ENCODE peak calls at places on chromosomes 11 and 22, in nine cellular contexts. X is IMR-90; J is suprapubic skin; A is CD8-positive, alpha-beta T cell; H is heart right ventricle; Y is lung; R is astrocyte; V is tibial nerve; L is spleen. T is an unnamed sample.
A peak's percentile ranks its signal among the peaks of the same experiment; 100 is the strongest.

GRCh38 chr11:72574534-72575460 is 99.4 kb downstream of the PDE2A start:
- DNase-seq in A (no peak), X (no peak), J (peak; percentile 50), L (peak; percentile 67), R (no peak), V (no peak), H (no peak), Y (no peak), T (no peak)

GRCh38 chr11:47565340-47566165 is at the start of gene PTPMT1:
- DNase-seq in R (peak; percentile 53), L (peak; percentile 94), V (no peak), Y (peak; percentile 69), H (peak; percentile 81), X (peak; percentile 61), J (peak; percentile 85), A (peak; percentile 26), T (no peak)

GRCh38 chr11:47216141-47216798 is 1.5 kb downstream of the DDB2 start:
- DNase-seq in H (peak; percentile 27), R (peak; percentile 89), A (no peak), L (no peak), Y (peak; percentile 68), J (no peak), X (peak; percentile 87), V (no peak), T (no peak)

GRCh38 chr11:3920148-3920852 is 64.8 kb downstream of the STIM1 start:
- DNase-seq in Y (peak; percentile 43), V (peak; percentile 47), R (peak; percentile 74), H (no peak), L (no peak), X (peak; percentile 67), A (peak; percentile 4), J (no peak), T (no peak)

GRCh38 chr11:69001301-69002081 is 11.6 kb downstream of the MRGPRF start:
- DNase-seq in V (peak; percentile 15), R (no peak), L (peak; percentile 67), Y (no peak), J (peak; percentile 62), X (no peak), H (no peak), A (no peak), T (no peak)

GRCh38 chr11:120132645-120133185 is 5.2 kb downstream of the TRIM29 start:
- DNase-seq in R (no peak), H (no peak), J (peak; percentile 52), X (no peak), Y (no peak), A (no peak), V (no peak), L (no peak), T (no peak)

GRCh38 chr22:21972293-21972779 is 10.3 kb downstream of the TOP3B start:
- DNase-seq in X (peak; percentile 23), Y (no peak), J (no peak), A (peak; percentile 29), H (no peak), R (no peak), L (no peak), V (no peak), T (no peak)

GRCh38 chr11:71501071-71501985 is 25.7 kb upstream of the KRTAP5-7 start:
- DNase-seq in R (no peak), J (no peak), L (no peak), A (no peak), H (no peak), Y (no peak), V (no peak), X (no peak), T (no peak)

GRCh38 chr11:119518746-119519382 is 95.9 kb upstream of the THY1 start:
- DNase-seq in Y (no peak), X (peak; percentile 58), A (no peak), L (no peak), V (no peak), J (no peak), R (peak; percentile 49), H (no peak), T (peak; percentile 18)

GRCh38 chr22:24727218-24727851 is 47.2 kb downstream of the PIWIL3 start:
- DNase-seq in A (no peak), H (no peak), R (peak; percentile 81), V (no peak), J (no peak), Y (no peak), L (no peak), X (peak; percentile 94), T (peak; percentile 74)

GRCh38 chr22:44182591-44183588 is 2.2 kb downstream of the PARVG start:
- DNase-seq in L (peak; percentile 95), X (no peak), Y (peak; percentile 65), V (no peak), A (no peak), R (no peak), J (no peak), H (peak; percentile 47), T (no peak)

GRCh38 chr11:79342686-79343085 is 98.1 kb downstream of the TENM4 start:
- DNase-seq in V (no peak), J (no peak), A (no peak), H (no peak), Y (no peak), L (no peak), R (no peak), X (no peak), T (no peak)

GRCh38 chr11:75424396-75424795 is 8.6 kb downstream of the KLHL35 start:
- DNase-seq in J (no peak), X (no peak), H (no peak), L (peak; percentile 25), R (no peak), A (no peak), Y (no peak), V (no peak), T (no peak)

GRCh38 chr11:124172076-124172475 is 11.1 kb upstream of the OR10D3 start:
- DNase-seq in A (no peak), V (no peak), Y (no peak), J (no peak), H (no peak), L (no peak), R (no peak), X (no peak), T (no peak)

GRCh38 chr11:80521592-80521991 is 1080.8 kb upstream of the TENM4 start:
- DNase-seq in X (no peak), V (no peak), J (no peak), H (no peak), L (no peak), Y (no peak), R (no peak), A (no peak), T (no peak)

GRCh38 chr11:45949992-45950407 is 27.5 kb downstream of the LARGE2 start:
- DNase-seq in J (no peak), H (no peak), Y (no peak), L (no peak), X (no peak), R (peak; percentile 28), V (no peak), A (no peak), T (no peak)

GRCh38 chr11:57275582-57275981 is 38.5 kb upstream of the APLNR start:
- DNase-seq in J (no peak), R (no peak), V (no peak), Y (no peak), A (no peak), L (no peak), X (peak; percentile 23), H (no peak), T (no peak)

GRCh38 chr22:21778705-21779363 is 43.2 kb upstream of the YPEL1 start:
- DNase-seq in H (no peak), L (no peak), V (no peak), Y (no peak), J (peak; percentile 35), R (peak; percentile 95), A (no peak), X (peak; percentile 90), T (peak; percentile 59)

GRCh38 chr22:38953091-38953490 is 4.3 kb upstream of the APOBEC3A start:
- DNase-seq in V (no peak), Y (no peak), R (no peak), J (peak; percentile 55), H (no peak), A (no peak), L (no peak), X (no peak), T (no peak)
- H3K27ac ChIP-seq in V (no peak overlapping the region), Y (peak overlapping the region; percentile 20), R (no peak overlapping the region), J (no peak overlapping the region), H (no peak overlapping the region), A (no peak overlapping the region), L (peak overlapping the region; percentile 95), X (no peak overlapping the region), T (no peak overlapping the region)

DNA sequence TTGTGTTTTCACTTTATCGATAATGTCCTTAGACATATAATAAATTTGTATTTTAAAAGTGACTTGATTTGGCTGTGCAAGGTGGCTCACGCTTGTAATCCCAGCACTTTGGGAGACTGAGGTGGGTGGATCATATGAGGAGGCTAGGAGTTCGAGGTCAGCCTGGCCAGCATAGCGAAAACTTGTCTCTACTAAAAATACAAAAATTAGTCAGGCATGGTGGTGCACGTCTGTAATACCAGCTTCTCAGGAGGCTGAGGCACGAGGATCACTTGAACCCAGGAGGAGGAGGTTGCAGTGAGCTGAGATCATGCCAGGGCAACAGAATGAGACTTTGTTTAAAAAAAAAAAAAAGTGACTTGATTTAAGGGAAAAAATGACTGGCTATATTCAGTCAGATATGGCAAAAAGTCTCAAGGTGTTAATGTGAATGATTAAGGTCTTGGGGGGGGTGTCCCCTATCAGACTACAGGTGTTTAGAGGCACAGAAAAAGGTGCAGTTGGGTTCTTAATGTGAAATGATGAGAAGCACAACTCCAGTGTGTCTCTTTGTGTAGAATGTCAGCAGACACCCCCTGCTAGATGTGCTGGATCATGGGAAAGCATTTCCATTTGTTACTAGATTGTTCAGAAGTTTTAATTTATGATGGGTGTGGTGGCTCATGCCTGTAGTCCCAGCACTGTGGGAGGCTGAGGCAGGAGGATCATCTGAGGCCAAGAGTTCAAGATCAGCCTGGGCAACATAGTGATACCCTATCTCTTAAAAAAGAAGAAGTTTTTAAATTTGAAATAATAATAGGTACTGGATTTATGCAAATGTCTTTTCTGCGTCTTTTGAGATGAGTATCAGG is 17.0 kb downstream of the NEAT1 start:
- DNase-seq in V (no peak), J (peak; percentile 51), H (no peak), A (no peak), X (peak; percentile 48), Y (no peak), R (no peak), L (no peak), T (no peak)
- H3K4me3 ChIP-seq in V (no peak overlapping the region), J (no peak overlapping the region), H (no peak overlapping the region), A (no peak overlapping the region), X (no peak overlapping the region), Y (no peak overlapping the region), R (no peak overlapping the region), L (no peak overlapping the region), T (no peak overlapping the region)

DNA sequence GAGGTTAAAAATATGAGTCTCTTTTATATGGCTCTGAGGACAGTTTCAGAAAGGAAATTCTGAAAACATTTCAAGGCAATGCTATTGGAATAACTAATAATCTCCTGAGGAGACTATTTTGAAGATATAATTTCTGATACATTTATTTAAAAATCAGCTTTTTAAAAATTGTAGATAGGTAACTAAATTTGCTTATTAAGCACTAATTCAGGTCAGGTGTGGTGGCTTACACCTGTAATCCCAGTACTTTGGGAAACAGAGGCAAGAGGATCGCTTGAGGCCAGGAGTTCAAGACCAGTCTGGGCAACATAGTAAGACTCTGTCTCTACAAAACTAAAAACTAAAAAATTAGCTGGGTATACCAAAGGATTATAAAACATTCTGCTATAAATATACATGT is 17.0 kb downstream of the ZDHHC13 start:
- DNase-seq in J (no peak), A (no peak), Y (no peak), R (no peak), V (no peak), H (no peak), X (no peak), L (no peak), T (no peak)
- TF ChIP-seq CTCF in J (no peak), A (no peak), Y (no peak), R (no peak), V (no peak), H (no peak), X (no peak), L (no peak), T (no peak)

GRCh38 chr11:36421546-36422155 is 88.4 kb downstream of the TRAF6 start:
- DNase-seq in J (no peak), X (peak; percentile 33), H (no peak), Y (no peak), V (no peak), R (peak; percentile 38), L (no peak), A (no peak), T (no peak)
- H3K27ac ChIP-seq in J (no peak overlapping the region), X (no peak overlapping the region), H (peak overlapping the region; percentile 48), Y (no peak overlapping the region), V (no peak overlapping the region), R (peak overlapping the region; percentile 29), L (peak overlapping the region; percentile 73), A (no peak overlapping the region), T (no peak overlapping the region)